ENCODE peak calls at places on chromosome 11, in nine cellular contexts. W is ovary; C is stomach; R is activated CD4-positive, alpha-beta T cell treated with anti-CD3 and anti-CD28 coated beads, Interleukin-2, amount 50 U/mL, for 1 hour; O is left kidney; L is WTC11; P is left cardiac atrium; Z is NCI-H526; Q is Caki2. Y is an unnamed sample.

GRCh38 chr11:6238902-6239301 is at the start of gene CNGA4:
- DNase-seq in Z (no peak), O (no peak), Q (no peak), P (no peak), W (no peak), C (no peak), R (no peak), L (no peak), Y (no peak)

GRCh38 chr11:70783356-70783755 is 385.0 kb downstream of the CTTN start:
- DNase-seq in R (no peak), Z (no peak), W (no peak), C (no peak), P (no peak), Q (no peak), L (no peak), O (no peak), Y (no peak)

GRCh38 chr11:12214751-12215150 is 104.4 kb downstream of the MICAL2 start:
- DNase-seq in Z (no peak), W (no peak), Q (no peak), R (no peak), O (no peak), P (no peak), L (no peak), C (no peak), Y (no peak)

GRCh38 chr11:106828976-106829375 is 189.3 kb downstream of the GUCY1A2 start:
- DNase-seq in W (no peak), Q (no peak), R (no peak), C (no peak), Z (no peak), L (no peak), O (no peak), P (no peak), Y (no peak)

GRCh38 chr11:117490019-117490679 is 162.5 kb downstream of the CEP164 start:
- DNase-seq in O (peak; percentile 60), C (no peak), R (no peak), P (no peak), W (no peak), Q (no peak), L (no peak), Z (no peak), Y (no peak)

GRCh38 chr11:129788278-129788677 is 27.4 kb upstream of the TMEM45B start:
- DNase-seq in W (no peak), O (no peak), Z (no peak), P (no peak), R (no peak), C (no peak), L (no peak), Q (no peak), Y (no peak)

GRCh38 chr11:12280838-12281565 is 96.4 kb upstream of the PARVA start:
- DNase-seq in R (no peak), O (no peak), L (no peak), Q (no peak), P (no peak), W (no peak), Z (no peak), C (peak; percentile 22), Y (no peak)

GRCh38 chr11:73359930-73360742 is 16.1 kb upstream of the RELT start:
- DNase-seq in O (peak; percentile 33), R (peak; percentile 39), C (no peak), P (no peak), Z (no peak), W (no peak), L (peak; percentile 81), Q (no peak), Y (no peak)

GRCh38 chr11:61949169-61950034 is 749 bp upstream of the BEST1 start:
- DNase-seq in P (peak; percentile 83), W (peak; percentile 92), C (no peak), L (peak; percentile 76), Z (peak; percentile 45), Q (peak; percentile 75), R (no peak), O (peak; percentile 83), Y (no peak)

GRCh38 chr11:37450613-37451012 is 852.6 kb upstream of the RAG2 start:
- DNase-seq in R (no peak), L (no peak), Q (no peak), O (no peak), C (no peak), P (no peak), Z (no peak), W (no peak), Y (no peak)

GRCh38 chr11:92383430-92383829 is 158.8 kb downstream of the FAT3 start:
- DNase-seq in Z (no peak), W (no peak), C (no peak), L (no peak), P (no peak), Q (peak; percentile 44), O (no peak), R (no peak), Y (no peak)

GRCh38 chr11:103344886-103345285 is 235.7 kb downstream of the DYNC2H1 start:
- DNase-seq in Q (no peak), R (no peak), L (no peak), Z (no peak), W (no peak), P (no peak), C (no peak), O (no peak), Y (no peak)

GRCh38 chr11:110026823-110027626 is 66.2 kb upstream of the ZC3H12C start:
- DNase-seq in R (no peak), Z (peak; percentile 99), L (no peak), Q (peak; percentile 6), O (peak; percentile 44), C (no peak), P (no peak), W (no peak), Y (no peak)

GRCh38 chr11:128735935-128736610 is 42.2 kb downstream of the FLI1 start:
- DNase-seq in O (no peak), C (no peak), W (no peak), R (no peak), P (no peak), Q (no peak), Z (peak; percentile 55), L (no peak), Y (no peak)

GRCh38 chr11:126817096-126817495 is 183.5 kb downstream of the KIRREL3 start:
- DNase-seq in Z (no peak), L (no peak), R (no peak), C (no peak), P (no peak), O (no peak), W (no peak), Q (no peak), Y (no peak)

GRCh38 chr11:73797457-73797856 is 9.8 kb downstream of the MRPL48 start:
- DNase-seq in O (no peak), W (no peak), C (no peak), P (no peak), R (no peak), Z (no peak), Q (no peak), L (no peak), Y (no peak)

GRCh38 chr11:16981651-16982194 is 32.5 kb downstream of the PLEKHA7 start:
- DNase-seq in Q (peak; percentile 86), P (no peak), L (peak; percentile 26), R (no peak), C (peak; percentile 50), Z (peak; percentile 94), W (no peak), O (peak; percentile 82), Y (no peak)

GRCh38 chr11:8229299-8230177 is 34.1 kb downstream of the LMO1 start:
- DNase-seq in W (no peak), R (no peak), L (no peak), P (no peak), Q (no peak), O (no peak), C (peak; percentile 73), Z (no peak), Y (no peak)

GRCh38 chr11:6353367-6353987 is 33.2 kb upstream of the CAVIN3 start:
- DNase-seq in C (peak; percentile 75), Q (peak; percentile 73), R (peak; percentile 45), W (peak; percentile 60), L (peak; percentile 82), O (peak; percentile 89), P (peak; percentile 41), Z (peak; percentile 85), Y (peak; percentile 90)

GRCh38 chr11:119108151-119108856 is 1.2 kb downstream of the C2CD2L start:
- DNase-seq in C (peak; percentile 53), R (peak; percentile 32), O (peak; percentile 76), Z (peak; percentile 97), Q (no peak), W (no peak), P (no peak), L (peak; percentile 38), Y (no peak)

GRCh38 chr11:64004590-64004984 is 18.3 kb downstream of the OTUB1 start:
- DNase-seq in O (no peak), Q (no peak), W (no peak), C (no peak), L (no peak), Z (no peak), P (no peak), R (no peak), Y (no peak)

GRCh38 chr11:64518928-64519327 is 72.1 kb upstream of the SLC22A12 start:
- DNase-seq in Q (no peak), L (no peak), Z (no peak), W (no peak), R (no peak), P (no peak), O (no peak), C (no peak), Y (no peak)

GRCh38 chr11:66414120-66414934 is 6.5 kb upstream of the NPAS4 start:
- DNase-seq in C (no peak), R (no peak), Z (no peak), O (no peak), W (no peak), P (no peak), Q (no peak), L (peak; percentile 33), Y (no peak)

GRCh38 chr11:112863304-112863703 is 97.9 kb upstream of the NCAM1 start:
- DNase-seq in C (no peak), Q (no peak), L (no peak), P (no peak), Z (no peak), W (no peak), O (no peak), R (no peak), Y (no peak)

GRCh38 chr11:88175004-88175706 is at the start of gene RAB38:
- DNase-seq in P (peak; percentile 49), W (peak; percentile 29), Z (peak; percentile 67), Q (peak; percentile 62), C (peak; percentile 64), L (peak; percentile 77), R (no peak), O (peak; percentile 86), Y (peak; percentile 35)

GRCh38 chr11:134460881-134461280 is 48.8 kb upstream of the B3GAT1 start:
- DNase-seq in R (no peak), W (no peak), P (no peak), L (no peak), O (no peak), Z (no peak), Q (no peak), C (no peak), Y (no peak)

GRCh38 chr11:95522871-95523270 is 266.7 kb downstream of the FAM76B start:
- DNase-seq in P (no peak), L (no peak), C (no peak), W (no peak), O (no peak), R (no peak), Q (no peak), Z (no peak), Y (no peak)

Y was measured in iPS DF 6.9.